ENCODE peak calls at places on chromosomes 7 and 10, in four cellular contexts. P is K562, B is SK-N-SH, A is GM12878. O is an unnamed sample.

GRCh38 chr10:120810298-120810697 is 40.9 kb upstream of the WDR11 start:
- DNase-seq in A (no peak), B (peak; percentile 42), P (no peak), O (no peak)

GRCh38 chr7:44104880-44105771 is 981 bp downstream of the AEBP1 start:
- DNase-seq in A (no peak), B (peak; percentile 80), P (no peak), O (peak; percentile 67)

GRCh38 chr10:80202934-80203834 is 2.2 kb downstream of the ANXA11 start:
- DNase-seq in A (peak; percentile 55), P (peak; percentile 70), B (no peak), O (no peak)

GRCh38 chr7:92815412-92815811 is 21.0 kb downstream of the CDK6 start:
- DNase-seq in P (no peak), B (no peak), A (no peak), O (no peak)

GRCh38 chr7:37986780-37987380 is 66.4 kb downstream of the EPDR1 start:
- DNase-seq in A (no peak), P (no peak), B (no peak), O (no peak)

GRCh38 chr7:2012981-2013380 is 219.8 kb downstream of the MAD1L1 start:
- DNase-seq in A (no peak), P (no peak), B (peak; percentile 98), O (no peak)

GRCh38 chr7:42763137-42763551 is 148.7 kb downstream of the C7orf25 start:
- DNase-seq in P (no peak), B (no peak), A (no peak), O (no peak)

GRCh38 chr10:6465437-6465836 is 114.6 kb downstream of the PRKCQ start:
- DNase-seq in A (no peak), P (no peak), B (no peak), O (no peak)

GRCh38 chr7:33771422-33771821 is 133.9 kb upstream of the BMPER start:
- DNase-seq in P (no peak), A (no peak), B (no peak), O (no peak)

GRCh38 chr7:26958834-26959233 is 94.4 kb upstream of the SKAP2 start:
- DNase-seq in B (no peak), A (no peak), P (no peak), O (no peak)

GRCh38 chr7:158722574-158723237 is 18.1 kb upstream of the NCAPG2 start:
- DNase-seq in B (no peak), P (no peak), A (no peak), O (no peak)

GRCh38 chr10:26380815-26381214 is 57.3 kb upstream of the APBB1IP start:
- DNase-seq in P (no peak), A (no peak), B (no peak), O (no peak)

GRCh38 chr7:39407139-39407538 is 159.1 kb upstream of the YAE1 start:
- DNase-seq in P (no peak), A (no peak), B (no peak), O (no peak)

GRCh38 chr10:93131956-93132355 is 58.3 kb downstream of the CYP26A1 start:
- DNase-seq in P (no peak), A (no peak), B (no peak), O (no peak)

GRCh38 chr7:120874722-120875121 is 16.8 kb upstream of the TSPAN12 start:
- DNase-seq in B (no peak), A (no peak), P (no peak), O (no peak)

GRCh38 chr7:131562941-131563340 is 6.5 kb upstream of the PODXL start:
- DNase-seq in B (no peak), A (no peak), P (no peak), O (no peak)

GRCh38 chr7:128097211-128097731 is 66.0 kb upstream of the LRRC4 start:
- DNase-seq in B (peak; percentile 73), A (no peak), P (no peak), O (no peak)

GRCh38 chr10:3969876-3970666 is 185.1 kb upstream of the KLF6 start:
- DNase-seq in A (no peak), B (no peak), P (no peak), O (no peak)

GRCh38 chr7:156684661-156685060 is 44.1 kb downstream of the RNF32 start:
- DNase-seq in B (no peak), P (no peak), A (no peak), O (no peak)

GRCh38 chr7:84633-85020 is 107.7 kb upstream of the FAM20C start:
- DNase-seq in A (no peak), P (no peak), B (no peak), O (no peak)

GRCh38 chr10:123202526-123202925 is 48.3 kb downstream of the BUB3 start:
- DNase-seq in P (no peak), A (no peak), B (no peak), O (no peak)

GRCh38 chr10:112721080-112721698 is 228.9 kb upstream of the TCF7L2 start:
- DNase-seq in A (peak; percentile 21), P (peak; percentile 29), B (no peak), O (no peak)

GRCh38 chr10:8037941-8038894 is 16.3 kb upstream of the GATA3 start:
- DNase-seq in P (no peak), A (no peak), B (no peak), O (no peak)
- TF ChIP-seq NRF1 in P (no peak), A (no peak), B (no peak), O (no peak)

DNA sequence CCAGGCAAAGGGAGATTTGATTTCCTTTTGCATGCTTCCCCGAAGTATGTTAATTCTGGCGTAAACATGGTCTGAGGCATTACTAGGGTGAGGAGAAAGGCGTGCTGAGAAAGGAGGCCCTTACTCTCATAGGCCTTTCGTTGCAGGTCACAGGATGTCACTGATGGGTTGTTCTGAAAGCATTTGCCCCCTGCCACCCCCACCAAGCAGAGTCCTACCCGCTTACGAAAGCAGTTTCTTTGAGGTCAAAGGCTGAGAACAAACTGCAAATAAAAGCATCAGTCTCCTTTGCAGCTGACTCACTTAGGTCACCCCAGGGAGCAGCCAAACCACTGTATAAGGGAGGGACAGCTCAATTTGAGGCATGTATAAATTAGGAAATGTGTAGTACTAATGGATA is 57.1 kb downstream of the BPGM start:
- DNase-seq in B (no peak), A (no peak), P (no peak), O (no peak)
- TF ChIP-seq NRF1 in B (no peak), A (no peak), P (no peak), O (no peak)

DNA sequence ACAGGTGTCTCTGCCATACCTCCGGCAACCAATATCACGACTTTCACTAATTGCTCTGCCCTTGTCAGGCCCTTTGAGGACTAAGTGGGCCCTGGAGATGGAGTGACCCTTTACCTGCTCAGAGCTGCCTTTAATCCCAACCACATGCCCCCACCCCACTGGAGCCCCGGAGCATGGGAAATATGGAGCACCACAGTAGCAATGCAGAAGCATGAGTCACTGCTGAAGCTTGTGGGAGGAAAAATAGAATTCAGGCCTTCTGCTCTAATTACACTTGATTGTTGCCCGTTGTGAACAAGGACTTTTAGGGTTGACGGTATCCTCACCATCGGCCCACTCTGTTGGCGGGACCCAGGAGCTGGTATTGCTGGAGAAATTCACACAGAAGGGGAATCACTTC is 52.5 kb upstream of the FRMD4A start:
- DNase-seq in B (no peak), P (no peak), A (no peak), O (no peak)
- TF ChIP-seq NRF1 in B (no peak), P (no peak), A (no peak), O (no peak)

DNA sequence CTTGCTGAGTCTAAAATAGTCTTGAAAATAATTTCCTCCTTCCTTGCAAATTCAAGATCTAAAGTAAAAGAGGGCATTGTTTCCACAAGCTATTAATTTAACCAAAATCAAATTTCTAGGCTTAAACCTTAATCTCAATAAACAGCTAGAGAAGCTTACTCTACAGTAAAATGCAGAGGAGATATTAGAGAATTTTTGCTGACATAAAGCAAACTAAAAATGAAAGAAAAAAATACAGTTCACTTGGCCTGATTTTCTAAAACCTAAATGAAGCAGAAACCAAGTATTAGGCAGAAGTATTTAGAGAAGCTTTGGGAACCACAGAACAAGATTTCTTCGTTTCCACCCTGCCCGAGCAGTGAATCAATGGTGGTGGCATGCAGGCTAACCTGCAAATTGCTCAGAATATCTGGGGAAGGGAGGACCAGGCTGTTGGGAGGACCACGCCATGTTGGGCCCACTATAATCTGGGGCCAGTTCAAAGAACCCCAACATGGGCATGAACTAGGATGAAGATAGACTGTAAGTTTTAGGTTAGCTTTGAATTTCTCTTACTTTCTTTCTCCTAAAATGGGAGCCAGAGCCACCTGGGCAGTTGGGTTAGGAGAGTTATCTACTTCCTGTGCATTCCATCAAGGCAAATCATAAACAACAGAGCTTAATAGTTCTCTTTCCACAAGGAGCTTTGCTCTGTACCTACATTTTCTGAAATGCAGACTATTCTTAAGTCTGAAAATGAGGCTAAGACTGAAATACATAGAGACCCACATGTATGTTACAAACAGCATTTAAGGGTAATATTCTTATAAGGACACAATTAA is 4.1 kb downstream of the LAMB1 start:
- DNase-seq in B (no peak), A (no peak), P (no peak), O (no peak)
- TF ChIP-seq NRF1 in B (no peak), A (no peak), P (no peak), O (no peak)

GRCh38 chr7:113120647-113121046 is 2.3 kb upstream of the SMIM30 start:
- DNase-seq in P (no peak), B (peak; percentile 36), A (no peak), O (no peak)
- TF ChIP-seq NRF1 in P (no peak), B (no peak), A (no peak), O (no peak)

GRCh38 chr10:88408111-88408510 is 175.0 kb downstream of the RNLS start:
- DNase-seq in B (no peak), P (no peak), A (no peak), O (no peak)
- TF ChIP-seq NRF1 in B (no peak), P (no peak), A (no peak), O (no peak)

GRCh38 chr10:81872206-81872605 is 2.8 kb upstream of the NRG3 start:
- DNase-seq in B (no peak), A (no peak), P (no peak), O (no peak)

GRCh38 chr10:81873231-81873931 is 1.6 kb upstream of the NRG3 start:
- DNase-seq in A (no peak), P (no peak), B (no peak), O (no peak)

GRCh38 chr10:81874878-81875679 is at the start of gene NRG3:
- DNase-seq in P (no peak), B (peak; percentile 77), A (no peak), O (peak; percentile 54)

GRCh38 chr10:81875680-81876252 is 772 bp downstream of the NRG3 start:
- DNase-seq in B (no peak), P (no peak), A (no peak), O (peak; percentile 64)

GRCh38 chr10:81873932-81874816 is 820 bp upstream of the NRG3 start:
- DNase-seq in P (no peak), B (peak; percentile 90), A (no peak), O (no peak)
- TF ChIP-seq NRF1 in P (no peak), B (no peak), A (no peak), O (no peak)

O was measured in H1.